ENCODE peak calls at places on chromosomes 4 and X, in seven cellular contexts. Z, A, M, Y, L, C and J are unnamed samples.
A peak's percentile ranks its signal among the peaks of the same experiment; 100 is the strongest.

GRCh38 chr4:145827885-145828284 is 110.7 kb downstream of the ZNF827 start:
- DNase-seq in Z (no peak), A (no peak), M (no peak), Y (no peak), L (no peak), C (no peak), J (no peak)

GRCh38 chrX:20265221-20265725 is 1.4 kb downstream of the RPS6KA3 start:
- DNase-seq in Z (peak; percentile 58), A (peak; percentile 87), M (peak; percentile 80), Y (peak; percentile 77), L (peak; percentile 31), C (peak; percentile 60), J (peak; percentile 81)

GRCh38 chr4:34720563-34720962 is 1523.8 kb downstream of the ARAP2 start:
- DNase-seq in Z (no peak), A (peak; percentile 13), M (no peak), Y (no peak), L (peak; percentile 1), C (no peak), J (no peak)

GRCh38 chr4:163556169-163556568 is 61.7 kb downstream of the TMA16 start:
- DNase-seq in Z (no peak), A (no peak), M (no peak), Y (no peak), L (no peak), C (no peak), J (no peak)

GRCh38 chr4:73415807-73416238 is 11.7 kb downstream of the ALB start:
- DNase-seq in Z (no peak), A (no peak), M (no peak), Y (no peak), L (no peak), C (no peak), J (no peak)

GRCh38 chr4:164959896-164960295 is 17.6 kb downstream of the TRIM61 start:
- DNase-seq in Z (no peak), A (no peak), M (no peak), Y (no peak), L (no peak), C (no peak), J (no peak)

GRCh38 chrX:153953342-153953830 is 8.9 kb upstream of the RENBP start:
- DNase-seq in Z (peak; percentile 56), A (peak; percentile 14), M (peak; percentile 69), Y (peak; percentile 84), L (peak; percentile 95), C (no peak), J (peak; percentile 72)

GRCh38 chr4:77600521-77601451 is 4.8 kb upstream of the CXCL13 start:
- DNase-seq in Z (no peak), A (no peak), M (peak; percentile 22), Y (no peak), L (peak; percentile 38), C (no peak), J (no peak)

GRCh38 chrX:11108253-11108941 is 2.7 kb upstream of the HCCS start:
- DNase-seq in Z (no peak), A (no peak), M (no peak), Y (no peak), L (no peak), C (no peak), J (no peak)

GRCh38 chrX:69158166-69159040 is 6.8 kb downstream of the PJA1 start:
- DNase-seq in Z (peak; percentile 73), A (peak; percentile 61), M (peak; percentile 59), Y (peak; percentile 83), L (peak; percentile 65), C (peak; percentile 48), J (peak; percentile 70)

GRCh38 chr4:158750379-158750778 is 18.4 kb upstream of the FNIP2 start:
- DNase-seq in Z (no peak), A (peak; percentile 95), M (no peak), Y (no peak), L (no peak), C (peak; percentile 63), J (no peak)

GRCh38 chr4:159105063-159105414 is 2.2 kb downstream of the RAPGEF2 start:
- DNase-seq in Z (no peak), A (peak; percentile 68), M (no peak), Y (no peak), L (no peak), C (no peak), J (no peak)

GRCh38 chr4:76308548-76308947 is 2.0 kb downstream of the STBD1 start:
- DNase-seq in Z (peak; percentile 80), A (no peak), M (no peak), Y (no peak), L (peak; percentile 28), C (no peak), J (peak; percentile 71)

GRCh38 chrX:109843963-109844751 is 111.1 kb upstream of the ACSL4 start:
- DNase-seq in Z (no peak), A (peak; percentile 66), M (peak; percentile 38), Y (peak; percentile 49), L (no peak), C (no peak), J (peak; percentile 25)

GRCh38 chr4:140176735-140177134 is 22.8 kb upstream of the MAML3 start:
- DNase-seq in Z (no peak), A (peak; percentile 67), M (no peak), Y (no peak), L (no peak), C (no peak), J (no peak)

GRCh38 chr4:162952232-162952631 is 214.5 kb downstream of the NAF1 start:
- DNase-seq in Z (no peak), A (peak; percentile 36), M (no peak), Y (no peak), L (no peak), C (no peak), J (no peak)

GRCh38 chr4:131613086-131613823 is 1535.8 kb upstream of the PCDH10 start:
- DNase-seq in Z (no peak), A (no peak), M (no peak), Y (no peak), L (no peak), C (no peak), J (no peak)

GRCh38 chrX:119391279-119391678 is 7.9 kb upstream of the SLC25A43 start:
- DNase-seq in Z (no peak), A (no peak), M (no peak), Y (no peak), L (peak; percentile 26), C (no peak), J (no peak)

GRCh38 chrX:43121637-43122036 is 343.7 kb upstream of the PPP1R2C start:
- DNase-seq in Z (no peak), A (no peak), M (peak; percentile 14), Y (no peak), L (no peak), C (no peak), J (no peak)

GRCh38 chr4:126445596-126445995 is 1130.8 kb downstream of the FAT4 start:
- DNase-seq in Z (no peak), A (no peak), M (no peak), Y (no peak), L (no peak), C (no peak), J (no peak)

DNA sequence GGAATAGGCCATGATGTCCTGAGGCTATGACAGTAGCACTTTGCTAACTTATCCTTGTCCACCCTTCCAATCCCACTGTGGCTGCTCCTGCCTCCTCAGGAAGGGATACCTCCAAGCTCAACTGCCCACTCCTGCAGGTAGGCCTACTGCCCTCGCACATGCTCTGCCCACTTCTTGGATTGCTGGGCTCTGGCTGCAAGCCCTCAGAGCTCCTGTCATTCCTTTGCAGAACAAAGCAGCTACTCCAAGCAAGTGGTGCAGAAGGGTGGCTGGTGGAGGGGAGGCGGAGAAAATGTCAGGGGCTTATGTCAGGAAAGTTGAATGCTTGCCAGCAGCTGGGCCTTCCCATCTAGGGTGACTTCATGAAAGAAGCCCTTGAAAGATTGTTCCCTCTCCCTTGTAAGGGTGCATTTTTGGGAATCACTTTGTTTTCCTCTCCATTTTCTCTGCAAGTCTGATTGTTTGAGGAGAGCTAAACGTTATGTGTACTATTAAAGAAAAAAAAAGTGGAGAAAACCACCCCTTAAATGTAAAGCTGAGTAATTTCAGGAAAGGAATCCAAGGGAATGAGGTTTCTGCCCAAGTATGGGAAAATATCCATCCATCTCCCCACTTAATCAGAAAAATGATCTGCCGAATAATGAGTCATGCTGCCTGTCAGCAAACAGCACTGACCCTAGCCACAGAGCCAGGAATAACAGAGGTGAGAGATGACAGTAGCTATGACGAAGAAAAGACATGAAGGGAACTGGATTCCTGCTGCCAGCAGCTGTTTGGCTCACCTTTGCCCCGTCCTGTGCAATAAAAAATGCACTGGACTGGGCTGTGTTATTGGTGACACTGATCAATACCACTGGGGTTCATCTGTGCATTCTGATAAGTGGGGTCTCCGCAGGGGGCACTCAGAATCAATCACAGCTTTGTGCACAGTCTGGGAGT is 102.0 kb downstream of the RTL5 start:
- DNase-seq in Z (no peak), A (peak; percentile 91), M (peak; percentile 48), Y (no peak), L (peak; percentile 47), C (peak; percentile 56), J (no peak)
- H3K27ac ChIP-seq in Z (no peak overlapping the region), A (peak overlapping the region; percentile 74), M (no peak overlapping the region), Y (no peak overlapping the region), L (peak overlapping the region; percentile 78), C (peak overlapping the region; percentile 65), J (no peak overlapping the region)

GRCh38 chr4:11132478-11132877 is 296.2 kb downstream of the HS3ST1 start:
- DNase-seq in Z (no peak), A (no peak), M (no peak), Y (no peak), L (no peak), C (no peak), J (no peak)
- H3K9me3 ChIP-seq in Z (no peaks in the 10 kb centered on the region), A (no peaks in the 10 kb centered on the region), M (no peaks in the 10 kb centered on the region), Y (no peaks in the 10 kb centered on the region), L (peaks cover 2% of the 10 kb centered on the region), C (no peaks in the 10 kb centered on the region), J (no peaks in the 10 kb centered on the region)

GRCh38 chr4:101291198-101291597 is 56.1 kb downstream of the PPP3CA start:
- DNase-seq in Z (no peak), A (no peak), M (no peak), Y (no peak), L (no peak), C (no peak), J (no peak)

GRCh38 chr4:101294591-101294990 is 52.7 kb downstream of the PPP3CA start:
- DNase-seq in Z (no peak), A (no peak), M (no peak), Y (no peak), L (no peak), C (no peak), J (no peak)

GRCh38 chr4:101290651-101291050 is 56.7 kb downstream of the PPP3CA start:
- DNase-seq in Z (no peak), A (no peak), M (no peak), Y (no peak), L (no peak), C (no peak), J (no peak)

GRCh38 chr4:101292214-101292613 is 55.1 kb downstream of the PPP3CA start:
- DNase-seq in Z (no peak), A (no peak), M (no peak), Y (no peak), L (peak; percentile 40), C (no peak), J (no peak)

DNA sequence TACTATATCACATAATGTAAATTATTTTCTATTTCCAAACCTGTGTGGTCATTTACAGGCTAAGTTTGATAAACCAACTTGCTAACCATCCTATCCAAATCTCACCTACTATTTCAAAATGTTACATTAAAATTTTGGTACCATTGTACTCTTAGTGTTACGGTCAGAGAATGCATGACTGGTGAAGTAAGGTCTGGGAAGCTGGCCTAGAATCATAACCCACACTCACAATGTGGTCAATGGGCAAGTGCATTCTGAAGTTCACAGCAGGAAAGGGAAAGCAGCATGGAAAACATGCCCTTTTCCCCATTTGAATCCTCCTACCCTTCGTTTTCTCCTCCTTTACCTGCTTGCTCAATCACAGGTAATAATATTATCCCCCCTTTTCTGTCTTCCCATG is 54.4 kb downstream of the PPP3CA start:
- DNase-seq in Z (no peak), A (peak; percentile 92), M (no peak), Y (no peak), L (no peak), C (no peak), J (no peak)
- H3K27ac ChIP-seq in Z (no peak overlapping the region), A (peak overlapping the region; percentile 11), M (no peak overlapping the region), Y (no peak overlapping the region), L (no peak overlapping the region), C (no peak overlapping the region), J (no peak overlapping the region)

GRCh38 chrX:40420899-40421729 is 159.7 kb upstream of the ATP6AP2 start:
- DNase-seq in Z (peak; percentile 13), A (peak; percentile 71), M (no peak), Y (no peak), L (no peak), C (no peak), J (peak; percentile 40)
- H3K9me3 ChIP-seq in Z (no peaks in the 10 kb centered on the region), A (no peaks in the 10 kb centered on the region), M (no peaks in the 10 kb centered on the region), Y (no peaks in the 10 kb centered on the region), L (no peaks in the 10 kb centered on the region), C (no peaks in the 10 kb centered on the region), J (no peaks in the 10 kb centered on the region)